ENCODE peak calls at places on chromosome 3, in seven cellular contexts. O, F, M, W, P, G and H are unnamed samples.

GRCh38 chr3:160133757-160134156 is 91.5 kb upstream of the C3orf80 start:
- DNase-seq in O (no peak), F (no peak), M (no peak), W (no peak), P (no peak), G (no peak), H (no peak)

GRCh38 chr3:195003006-195003892 is 267.7 kb downstream of the XXYLT1 start:
- DNase-seq in O (no peak), F (peak; percentile 31), M (peak; percentile 68), W (peak; percentile 26), P (no peak), G (peak; percentile 83), H (peak; percentile 94)

GRCh38 chr3:24406900-24407299 is 87.8 kb downstream of the THRB start:
- DNase-seq in O (no peak), F (no peak), M (no peak), W (no peak), P (no peak), G (no peak), H (no peak)

GRCh38 chr3:183114779-183115178 is 15.5 kb upstream of the MCCC1 start:
- DNase-seq in O (no peak), F (no peak), M (no peak), W (no peak), P (no peak), G (no peak), H (no peak)

GRCh38 chr3:134076816-134077215 is 47.1 kb upstream of the SLCO2A1 start:
- DNase-seq in O (no peak), F (no peak), M (no peak), W (no peak), P (no peak), G (no peak), H (no peak)

GRCh38 chr3:175951047-175951694 is 1092.0 kb downstream of the NAALADL2 start:
- DNase-seq in O (no peak), F (no peak), M (no peak), W (no peak), P (no peak), G (no peak), H (no peak)

GRCh38 chr3:9889405-9889804 is 1.0 kb upstream of the JAGN1 start:
- DNase-seq in O (no peak), F (no peak), M (no peak), W (no peak), P (no peak), G (no peak), H (no peak)

GRCh38 chr3:138915503-138916498 is 31.1 kb downstream of the FOXL2 start:
- DNase-seq in O (peak; percentile 98), F (peak; percentile 96), M (peak; percentile 90), W (peak; percentile 93), P (peak; percentile 79), G (peak; percentile 96), H (peak; percentile 97)

GRCh38 chr3:116338713-116339112 is 106.6 kb downstream of the LSAMP start:
- DNase-seq in O (no peak), F (no peak), M (no peak), W (no peak), P (no peak), G (no peak), H (no peak)

GRCh38 chr3:29936054-29936453 is 655.2 kb downstream of the RBMS3 start:
- DNase-seq in O (no peak), F (no peak), M (no peak), W (no peak), P (no peak), G (no peak), H (no peak)

GRCh38 chr3:105399611-105400010 is 32.9 kb downstream of the ALCAM start:
- DNase-seq in O (no peak), F (no peak), M (no peak), W (no peak), P (no peak), G (no peak), H (no peak)

GRCh38 chr3:69354948-69355347 is 30.9 kb downstream of the FRMD4B start:
- DNase-seq in O (no peak), F (no peak), M (no peak), W (no peak), P (no peak), G (no peak), H (no peak)

GRCh38 chr3:77513541-77513940 is 473.6 kb downstream of the ROBO2 start:
- DNase-seq in O (no peak), F (no peak), M (no peak), W (no peak), P (no peak), G (no peak), H (no peak)

GRCh38 chr3:189588061-189588817 is 43.0 kb upstream of the TP63 start:
- DNase-seq in O (no peak), F (no peak), M (no peak), W (no peak), P (peak; percentile 1), G (no peak), H (no peak)

GRCh38 chr3:162780313-162780712 is 1283.7 kb downstream of the OTOL1 start:
- DNase-seq in O (no peak), F (no peak), M (no peak), W (no peak), P (no peak), G (no peak), H (no peak)

GRCh38 chr3:168618827-168619226 is 523.1 kb upstream of the GOLIM4 start:
- DNase-seq in O (no peak), F (no peak), M (no peak), W (no peak), P (no peak), G (no peak), H (no peak)

GRCh38 chr3:81689617-81690016 is 71.8 kb downstream of the GBE1 start:
- DNase-seq in O (no peak), F (no peak), M (no peak), W (no peak), P (no peak), G (no peak), H (no peak)

GRCh38 chr3:126360714-126361060 is 3.5 kb upstream of the KLF15 start:
- DNase-seq in O (no peak), F (no peak), M (no peak), W (peak; percentile 3), P (no peak), G (no peak), H (no peak)

GRCh38 chr3:43770426-43771103 is 79.8 kb downstream of the ABHD5 start:
- DNase-seq in O (peak; percentile 21), F (peak; percentile 65), M (peak; percentile 48), W (peak; percentile 69), P (peak; percentile 56), G (peak; percentile 73), H (no peak)

GRCh38 chr3:53806182-53807116 is 39.8 kb downstream of the CHDH start:
- DNase-seq in O (no peak), F (peak; percentile 69), M (no peak), W (peak; percentile 65), P (no peak), G (peak; percentile 52), H (no peak)

GRCh38 chr3:160449660-160450598 is at the start of gene TRIM59:
- DNase-seq in O (peak; percentile 81), F (peak; percentile 96), M (peak; percentile 30), W (peak; percentile 96), P (peak; percentile 99), G (peak; percentile 95), H (peak; percentile 96)

GRCh38 chr3:124784686-124785382 is 54.6 kb downstream of the UMPS start:
- DNase-seq in O (no peak), F (no peak), M (no peak), W (no peak), P (no peak), G (peak; percentile 58), H (no peak)

GRCh38 chr3:61926913-61927312 is 365.5 kb downstream of the PTPRG start:
- DNase-seq in O (no peak), F (no peak), M (no peak), W (no peak), P (no peak), G (no peak), H (no peak)

GRCh38 chr3:67686067-67686466 is 31.7 kb upstream of the SUCLG2 start:
- DNase-seq in O (no peak), F (no peak), M (no peak), W (no peak), P (no peak), G (no peak), H (no peak)

GRCh38 chr3:170815340-170815739 is 54.7 kb downstream of the RPL22L1 start:
- DNase-seq in O (no peak), F (peak; percentile 82), M (no peak), W (peak; percentile 36), P (no peak), G (no peak), H (no peak)

GRCh38 chr3:181725033-181725775 is 13.5 kb downstream of the SOX2 start:
- DNase-seq in O (no peak), F (no peak), M (no peak), W (no peak), P (no peak), G (no peak), H (no peak)

GRCh38 chr3:11136871-11137626 is 17.2 kb upstream of the HRH1 start:
- DNase-seq in O (no peak), F (no peak), M (peak; percentile 55), W (peak; percentile 37), P (peak; percentile 100), G (peak; percentile 92), H (peak; percentile 96)
- H3K4me3 ChIP-seq in O (no peak overlapping the region), F (no peak overlapping the region), M (peak overlapping the region; percentile 1), W (no peak overlapping the region), P (peak overlapping the region; percentile 45), G (peak overlapping the region; percentile 38), H (peak overlapping the region; percentile 45)

GRCh38 chr3:27483117-27484001 is 825 bp downstream of the SLC4A7 start:
- DNase-seq in O (peak; percentile 57), F (peak; percentile 40), M (peak; percentile 61), W (peak; percentile 51), P (peak; percentile 27), G (peak; percentile 85), H (peak; percentile 94)
- TF ChIP-seq POLR2A in O (no peak), F (peak; percentile 33), M (no peak), W (peak; percentile 44), P (no peak), G (peak; percentile 23), H (no peak)

GRCh38 chr3:187000711-187001151 is 70.4 kb downstream of the ST6GAL1 start:
- DNase-seq in O (no peak), F (no peak), M (no peak), W (peak; percentile 33), P (no peak), G (no peak), H (no peak)
- H3K4me3 ChIP-seq in O (no peak overlapping the region), F (no peak overlapping the region), M (no peak overlapping the region), W (no peak overlapping the region), P (no peak overlapping the region), G (no peak overlapping the region), H (no peak overlapping the region)

DNA sequence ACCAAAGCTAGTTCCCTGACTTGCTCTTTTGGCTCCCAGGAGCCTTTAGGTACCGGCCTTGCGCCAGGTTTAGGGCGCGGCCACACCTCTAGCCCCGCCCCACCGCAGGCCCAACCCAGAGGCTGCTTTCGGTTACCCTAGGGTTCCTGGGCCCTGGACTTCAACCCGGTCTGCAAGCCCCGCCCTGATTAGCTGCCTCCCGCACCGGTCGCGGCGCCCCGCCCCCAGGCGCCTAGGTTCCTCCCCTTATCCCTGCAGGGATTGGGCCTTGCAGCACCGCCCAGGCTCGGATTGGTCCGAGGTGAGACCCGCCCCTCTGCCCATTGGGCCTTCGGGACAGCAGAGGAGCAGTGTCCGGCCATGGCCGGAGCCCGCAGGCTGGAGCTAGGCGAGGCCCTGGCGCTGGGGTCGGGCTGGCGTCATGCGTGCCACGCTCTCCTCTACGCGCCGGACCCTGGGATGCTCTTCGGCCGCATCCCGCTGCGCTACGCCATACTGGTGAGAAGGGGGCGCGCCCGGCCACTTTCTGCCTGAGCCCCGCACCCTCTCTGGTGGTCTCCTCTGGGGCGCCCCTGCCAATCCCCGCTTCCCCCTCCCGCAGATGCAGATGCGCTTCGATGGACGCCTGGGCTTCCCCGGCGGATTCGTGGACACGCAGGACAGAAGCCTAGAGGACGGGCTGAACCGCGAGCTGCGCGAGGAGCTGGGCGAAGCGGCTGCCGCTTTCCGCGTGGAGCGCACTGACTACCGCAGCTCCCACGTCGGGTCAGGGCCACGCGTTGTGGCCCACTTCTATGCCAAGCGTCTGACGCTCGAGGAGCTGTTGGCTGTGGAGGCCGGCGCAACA is at the start of gene NUDT16:
- DNase-seq in O (peak; percentile 100), F (peak; percentile 100), M (peak; percentile 98), W (peak; percentile 100), P (peak; percentile 87), G (peak; percentile 100), H (peak; percentile 99)
- TF ChIP-seq POLR2A in O (peak; percentile 87), F (peak; percentile 98), M (peak; percentile 93), W (peak; percentile 97), P (peak; percentile 84), G (peak; percentile 83), H (peak; percentile 85)